ENCODE peak calls at places on chromosomes 13 and 19, in four cellular contexts. I, O, G and D are unnamed samples.

GRCh38 chr13:73958657-73959397 is 175.4 kb downstream of the KLF12 start:
- DNase-seq in I (no peak), O (no peak), G (peak; percentile 61), D (no peak)

GRCh38 chr13:64347662-64348061 is 2882.5 kb downstream of the PCDH9 start:
- DNase-seq in I (no peak), O (no peak), G (no peak), D (no peak)

GRCh38 chr19:9306443-9306842 is 3.2 kb downstream of the ZNF699 start:
- DNase-seq in I (peak; percentile 17), O (no peak), G (no peak), D (no peak)

GRCh38 chr19:3079578-3079977 is 14.6 kb upstream of the GNA11 start:
- DNase-seq in I (no peak), O (no peak), G (no peak), D (no peak)

GRCh38 chr19:6396305-6396704 is 3.3 kb upstream of the GTF2F1 start:
- DNase-seq in I (no peak), O (no peak), G (no peak), D (no peak)

GRCh38 chr19:49687566-49688316 is 1.7 kb upstream of the ADM5 start:
- DNase-seq in I (no peak), O (no peak), G (no peak), D (no peak)

GRCh38 chr13:110565296-110565695 is 3.8 kb upstream of the RAB20 start:
- DNase-seq in I (no peak), O (no peak), G (no peak), D (no peak)

GRCh38 chr19:35509861-35510625 is 3.4 kb downstream of the DMKN start:
- DNase-seq in I (peak; percentile 35), O (peak; percentile 82), G (peak; percentile 72), D (peak; percentile 95)

GRCh38 chr19:35299523-35300339 is 7.8 kb downstream of the MAG start:
- DNase-seq in I (no peak), O (no peak), G (no peak), D (peak; percentile 76)

GRCh38 chr13:42720116-42720857 is 61.1 kb upstream of the FAM216B start:
- DNase-seq in I (peak; percentile 99), O (no peak), G (peak; percentile 98), D (no peak)

GRCh38 chr19:2887391-2887914 is 13.3 kb upstream of the ZNF57 start:
- DNase-seq in I (peak; percentile 64), O (no peak), G (peak; percentile 93), D (peak; percentile 34)

GRCh38 chr19:10262771-10263170 is 8.1 kb upstream of the ICAM1 start:
- DNase-seq in I (peak; percentile 14), O (no peak), G (no peak), D (no peak)

GRCh38 chr19:49357186-49357585 is 5.0 kb downstream of the TEAD2 start:
- DNase-seq in I (no peak), O (no peak), G (no peak), D (no peak)

GRCh38 chr19:16121141-16121540 is 9.5 kb downstream of the RAB8A start:
- DNase-seq in I (no peak), O (no peak), G (no peak), D (no peak)

GRCh38 chr19:16153582-16154336 is 10.3 kb downstream of the HSH2D start:
- DNase-seq in I (no peak), O (no peak), G (no peak), D (no peak)

GRCh38 chr13:99766641-99767045 is 204.9 kb downstream of the ZIC5 start:
- DNase-seq in I (no peak), O (no peak), G (no peak), D (peak; percentile 61)

GRCh38 chr19:15463865-15464371 is 426 bp downstream of the RASAL3 start:
- DNase-seq in I (no peak), O (no peak), G (no peak), D (peak; percentile 56)

GRCh38 chr13:40102854-40103253 is 447.4 kb downstream of the COG6 start:
- DNase-seq in I (peak; percentile 17), O (no peak), G (no peak), D (no peak)

GRCh38 chr19:45601524-45602522 is at the start of gene GPR4:
- DNase-seq in I (no peak), O (no peak), G (no peak), D (peak; percentile 81)

GRCh38 chr13:31426395-31426794 is 226.6 kb downstream of the B3GLCT start:
- DNase-seq in I (no peak), O (no peak), G (no peak), D (no peak)

GRCh38 chr13:24802074-24802473 is 38.1 kb downstream of the RNF17 start:
- DNase-seq in I (peak; percentile 6), O (no peak), G (peak; percentile 2), D (no peak)

GRCh38 chr19:6273701-6274601 is 5.8 kb downstream of the MLLT1 start:
- DNase-seq in I (peak; percentile 97), O (no peak), G (peak; percentile 35), D (no peak)

GRCh38 chr13:21033866-21034601 is 27.4 kb downstream of the LATS2 start:
- DNase-seq in I (peak; percentile 50), O (no peak), G (peak; percentile 67), D (no peak)

GRCh38 chr19:42254083-42254849 is 662 bp downstream of the ERF start:
- DNase-seq in I (peak; percentile 74), O (peak; percentile 79), G (peak; percentile 72), D (peak; percentile 72)

GRCh38 chr19:282501-282900 is 8.7 kb downstream of the PLPP2 start:
- DNase-seq in I (no peak), O (no peak), G (no peak), D (no peak)

GRCh38 chr19:48403606-48404005 is 10.1 kb downstream of the GRIN2D start:
- DNase-seq in I (peak; percentile 76), O (no peak), G (peak; percentile 27), D (peak; percentile 86)

GRCh38 chr19:18904334-18905057 is 8.5 kb upstream of the CERS1 start:
- DNase-seq in I (no peak), O (no peak), G (no peak), D (no peak)

DNA sequence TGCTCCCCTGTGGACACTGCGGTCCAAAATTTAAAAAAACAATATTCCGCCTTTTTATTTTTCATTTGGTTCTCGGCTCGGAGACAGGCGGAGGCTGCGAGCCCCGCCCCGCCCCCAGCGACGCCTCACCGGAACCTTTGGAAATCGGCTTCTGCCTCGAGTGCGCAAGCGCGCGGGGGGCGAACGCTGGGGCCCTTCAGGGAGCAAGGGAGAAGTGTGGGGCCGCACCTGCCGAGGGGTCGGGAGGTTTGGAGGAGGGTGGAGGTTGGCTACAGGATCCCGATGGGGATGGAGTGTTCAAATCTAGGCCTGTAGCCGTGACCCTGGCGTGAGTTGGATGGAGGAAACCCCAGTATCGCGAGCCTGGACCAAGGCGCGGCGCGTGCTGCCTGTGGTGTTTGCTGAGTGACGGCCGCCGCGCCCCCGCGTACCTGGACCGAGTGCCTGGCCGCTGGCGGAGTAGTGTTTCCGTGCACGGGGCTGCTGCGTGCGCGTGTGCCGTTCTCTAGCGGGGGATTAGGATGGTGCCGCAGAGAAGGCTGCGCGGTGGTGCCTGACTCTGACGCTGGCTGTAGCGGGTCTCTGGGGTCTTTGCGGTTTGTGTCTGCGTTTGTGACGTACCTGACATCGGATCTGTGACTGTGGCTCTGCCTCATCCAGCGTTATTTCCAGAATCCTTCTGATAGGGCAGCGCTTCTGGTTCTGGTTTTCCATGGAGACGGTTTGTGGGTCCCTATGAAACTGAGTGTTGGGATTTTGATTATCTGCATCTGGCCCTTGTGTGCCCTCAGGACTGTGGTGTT is 625 bp upstream of the ZFP30 start:
- DNase-seq in I (peak; percentile 86), O (peak; percentile 89), G (peak; percentile 88), D (peak; percentile 88)
- H2BK12ac ChIP-seq in I (peak overlapping the region; percentile 90), O (peak overlapping the region; percentile 84), G (no peak overlapping the region), D (no peak overlapping the region)

GRCh38 chr13:112690242-112690943 is 555 bp downstream of the ATP11A start:
- DNase-seq in I (peak; percentile 64), O (no peak), G (peak; percentile 50), D (peak; percentile 47)
- H3K4ac ChIP-seq in I (peak overlapping the region; percentile 86), O (no peak overlapping the region), G (peak overlapping the region; percentile 29), D (no peak overlapping the region)

DNA sequence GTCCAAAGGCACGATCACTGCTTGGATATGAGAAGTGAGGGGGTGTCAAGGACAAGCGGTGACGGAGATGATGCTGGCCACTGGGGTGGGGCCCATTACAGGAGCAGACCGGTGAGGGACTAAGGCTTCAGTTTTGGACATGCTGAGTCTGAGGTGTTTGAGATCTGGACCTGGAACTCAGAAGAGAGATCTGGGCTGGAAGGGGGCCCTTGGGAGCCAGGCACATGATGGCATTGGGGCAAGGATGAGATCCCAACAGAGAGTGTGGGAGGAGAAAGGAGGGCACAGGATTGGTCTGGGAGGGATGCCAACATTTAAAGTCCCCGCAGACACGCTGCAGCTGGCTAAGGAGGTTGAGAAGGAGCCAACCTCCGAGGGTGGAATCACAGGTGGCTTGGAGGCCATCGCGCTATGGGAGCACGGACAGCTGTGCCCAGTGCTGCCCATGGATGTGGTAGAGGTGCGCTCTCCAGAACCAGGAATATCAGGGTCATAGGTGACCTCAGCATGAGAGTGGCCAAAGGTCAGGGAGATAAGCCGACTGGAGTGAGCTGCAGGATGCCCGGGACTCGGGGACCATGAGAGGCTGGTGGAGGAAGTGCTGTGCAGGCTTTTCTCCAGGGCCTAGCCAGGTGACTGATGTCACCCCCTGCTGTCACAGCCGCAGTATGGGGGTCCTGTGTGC is 21.8 kb downstream of the DHRS12 start:
- DNase-seq in I (no peak), O (no peak), G (no peak), D (no peak)
- H2AFZ ChIP-seq in I (no peak overlapping the region), O (no peak overlapping the region), G (no peak overlapping the region), D (no peak overlapping the region)

GRCh38 chr13:113997845-113998751 is 24.2 kb upstream of the C13orf46 start:
- DNase-seq in I (no peak), O (no peak), G (no peak), D (no peak)
- H2BK12ac ChIP-seq in I (no peak overlapping the region), O (no peak overlapping the region), G (no peak overlapping the region), D (no peak overlapping the region)

GRCh38 chr19:28929026-28929425 is 283.9 kb downstream of the UQCRFS1 start:
- DNase-seq in I (no peak), O (no peak), G (no peak), D (no peak)
- H3K4ac ChIP-seq in I (no peak overlapping the region), O (no peak overlapping the region), G (no peak overlapping the region), D (no peak overlapping the region)